ENCODE peak calls at places on chromosomes 7 and 10, in five cellular contexts. E is heart left ventricle, I is right lobe of liver, R is IMR-90, M is esophagus muscularis mucosa. H is an unnamed sample. For H3K4me1, the result is how much of the 10 kb centered on the place peaks cover.

GRCh38 chr10:47076949-47077348 is 165.7 kb downstream of the PTPN20 start:
- DNase-seq in E (no peak), I (no peak), R (peak), M (no peak), H (no peak)

GRCh38 chr7:45187089-45187945 is 29.7 kb downstream of the RAMP3 start:
- DNase-seq in E (no peak), I (no peak), R (no peak), M (no peak), H (no peak)

GRCh38 chr7:8185907-8186306 is 76.1 kb downstream of the ICA1 start:
- DNase-seq in E (no peak), I (no peak), R (no peak), M (no peak), H (no peak)

GRCh38 chr10:21523557-21524008 is 1.9 kb downstream of the SKIDA1 start:
- DNase-seq in E (peak), I (no peak), R (peak), M (peak), H (peak)

GRCh38 chr10:75941181-75941580 is 509.8 kb downstream of the LRMDA start:
- DNase-seq in E (no peak), I (no peak), R (no peak), M (no peak), H (no peak)

GRCh38 chr7:137975223-137975622 is 26.7 kb downstream of the CREB3L2 start:
- DNase-seq in E (peak), I (no peak), R (peak), M (no peak), H (no peak)

GRCh38 chr7:124155400-124156022 is 122.6 kb upstream of the TMEM229A start:
- DNase-seq in E (no peak), I (no peak), R (peak), M (no peak), H (no peak)

GRCh38 chr7:12056977-12057376 is 154.1 kb upstream of the TMEM106B start:
- DNase-seq in E (no peak), I (no peak), R (no peak), M (no peak), H (no peak)

GRCh38 chr10:48279081-48279751 is 4.7 kb upstream of the FRMPD2 start:
- DNase-seq in E (no peak), I (no peak), R (no peak), M (peak), H (no peak)

GRCh38 chr7:138008588-138009349 is 6.9 kb upstream of the CREB3L2 start:
- DNase-seq in E (no peak), I (no peak), R (peak), M (no peak), H (no peak)

GRCh38 chr7:129341212-129341611 is 93.0 kb upstream of the STRIP2 start:
- DNase-seq in E (no peak), I (no peak), R (no peak), M (no peak), H (no peak)

GRCh38 chr10:46234026-46234425 is 52.8 kb upstream of the ANTXRL start:
- DNase-seq in E (no peak), I (no peak), R (no peak), M (no peak), H (no peak)

GRCh38 chr10:48494611-48495010 is 110.3 kb downstream of the ARHGAP22 start:
- DNase-seq in E (no peak), I (no peak), R (no peak), M (no peak), H (no peak)

GRCh38 chr10:4704034-4704545 is 121.9 kb upstream of the AKR1E2 start:
- DNase-seq in E (no peak), I (no peak), R (peak), M (no peak), H (no peak)

GRCh38 chr7:139124084-139124914 is 14.8 kb upstream of the ZC3HAV1 start:
- DNase-seq in E (no peak), I (no peak), R (no peak), M (no peak), H (no peak)

GRCh38 chr10:119446441-119447277 is 95.9 kb downstream of the RGS10 start:
- DNase-seq in E (peak), I (peak), R (no peak), M (no peak), H (no peak)

GRCh38 chr10:7000063-7000462 is 410.8 kb downstream of the SFMBT2 start:
- DNase-seq in E (no peak), I (no peak), R (no peak), M (no peak), H (no peak)

GRCh38 chr10:63103971-63104409 is 29.1 kb upstream of the NRBF2 start:
- DNase-seq in E (no peak), I (no peak), R (no peak), M (no peak), H (no peak)

GRCh38 chr7:135714534-135715009 is 13.4 kb downstream of the SLC13A4 start:
- DNase-seq in E (no peak), I (no peak), R (peak), M (no peak), H (no peak)

GRCh38 chr10:30825495-30825894 is 195.9 kb upstream of the LYZL2 start:
- DNase-seq in E (no peak), I (no peak), R (peak), M (no peak), H (no peak)

GRCh38 chr7:37943905-37944736 is 23.7 kb downstream of the EPDR1 start:
- DNase-seq in E (peak), I (no peak), R (no peak), M (no peak), H (no peak)

GRCh38 chr7:110839866-110840265 is 251.1 kb upstream of the LRRN3 start:
- DNase-seq in E (peak), I (no peak), R (peak), M (no peak), H (no peak)

GRCh38 chr7:120741371-120742042 is 116.4 kb downstream of the TSPAN12 start:
- DNase-seq in E (no peak), I (no peak), R (no peak), M (no peak), H (no peak)

GRCh38 chr7:38628630-38629385 is 2.4 kb downstream of the AMPH start:
- DNase-seq in E (no peak), I (no peak), R (peak), M (no peak), H (no peak)

GRCh38 chr7:98617051-98617959 is at the start of gene NPTX2:
- DNase-seq in E (peak), I (no peak), R (no peak), M (no peak), H (peak)

GRCh38 chr10:13271552-13272163 is 28.2 kb downstream of the PHYH start:
- DNase-seq in E (peak), I (peak), R (peak), M (no peak), H (peak)

GRCh38 chr7:67692425-67692824 is 695.8 kb downstream of the TYW1 start:
- DNase-seq in E (no peak), I (peak), R (no peak), M (no peak), H (no peak)

GRCh38 chr10:10830316-10831061 is 187.2 kb upstream of the CELF2 start:
- DNase-seq in E (no peak), I (no peak), R (peak), M (no peak), H (no peak)

GRCh38 chr10:77341055-77341454 is 296.6 kb downstream of the KCNMA1 start:
- DNase-seq in E (no peak), I (no peak), R (no peak), M (no peak), H (no peak)

GRCh38 chr7:5692845-5693278 is 88.6 kb downstream of the RNF216 start:
- DNase-seq in E (no peak), I (no peak), R (peak), M (no peak), H (no peak)

GRCh38 chr10:110336111-110336721 is 31.5 kb upstream of the SMNDC1 start:
- DNase-seq in E (no peak), I (no peak), R (peak), M (no peak), H (peak)

GRCh38 chr7:143240323-143241168 is 18.7 kb downstream of the TAS2R40 start:
- DNase-seq in E (peak), I (peak), R (peak), M (no peak), H (peak)

GRCh38 chr7:102148799-102149198 is 137.9 kb upstream of the SH2B2 start:
- DNase-seq in E (no peak), I (no peak), R (no peak), M (no peak), H (no peak)

GRCh38 chr7:12827920-12828319 is 140.5 kb downstream of the ARL4A start:
- DNase-seq in E (no peak), I (no peak), R (peak), M (no peak), H (no peak)

GRCh38 chr7:81407094-81407493 is 362.8 kb downstream of the HGF start:
- DNase-seq in E (no peak), I (no peak), R (peak), M (no peak), H (no peak)

GRCh38 chr10:93754761-93755160 is 3.0 kb upstream of the LGI1 start:
- DNase-seq in E (no peak), I (no peak), R (no peak), M (no peak), H (no peak)

GRCh38 chr10:93751074-93751572 is 6.6 kb upstream of the LGI1 start:
- DNase-seq in E (no peak), I (no peak), R (no peak), M (no peak), H (no peak)

GRCh38 chr10:93753621-93754250 is 4.0 kb upstream of the LGI1 start:
- DNase-seq in E (no peak), I (no peak), R (no peak), M (no peak), H (no peak)

GRCh38 chr10:93751832-93752231 is 5.9 kb upstream of the LGI1 start:
- DNase-seq in E (peak), I (no peak), R (peak), M (no peak), H (peak)

DNA sequence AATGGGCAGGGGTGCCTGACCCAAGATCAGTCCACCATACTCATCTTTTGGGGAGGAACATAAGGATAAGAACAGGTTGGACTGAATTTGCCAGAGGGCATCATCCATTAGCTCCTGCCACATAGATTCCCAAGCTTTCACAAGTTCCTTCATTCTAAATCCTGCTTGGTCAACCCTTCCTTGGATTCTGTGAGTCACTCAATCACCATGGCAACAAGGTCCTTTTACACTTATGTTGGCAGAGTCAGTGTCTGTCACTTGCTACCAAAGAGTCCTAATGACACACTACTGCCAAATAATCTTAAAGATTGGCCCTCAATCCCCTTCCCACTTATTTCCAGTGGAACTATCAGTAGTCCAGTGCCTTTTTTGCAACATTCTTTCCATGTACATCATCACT is 5.0 kb upstream of the LGI1 start:
- DNase-seq in E (no peak), I (no peak), R (peak), M (no peak), H (no peak)
- H3K4me1 ChIP-seq in E (under half), I (under half), R (under half), M (under half), H (under half)

GRCh38 chr7:24595671-24596418 is 22.6 kb downstream of the PALS2 start:
- DNase-seq in E (no peak), I (no peak), R (no peak), M (no peak), H (no peak)
- H3K4me3 ChIP-seq in E (no peak), I (no peak), R (no peak), M (peak), H (no peak)

DNA sequence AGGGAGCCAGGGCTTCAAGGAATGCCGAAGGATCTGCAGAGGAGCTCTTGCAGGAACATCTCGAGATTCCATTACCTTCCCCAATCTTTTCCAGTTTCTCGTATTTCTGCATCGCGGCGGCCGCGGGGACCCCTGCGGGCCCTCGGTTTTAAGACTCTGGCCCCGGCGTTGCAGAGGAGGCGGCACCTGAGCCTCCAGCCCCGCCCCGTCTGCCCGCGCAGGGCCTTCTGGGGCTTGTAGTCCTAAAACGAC is at the start of gene CDK5:
- DNase-seq in E (no peak), I (no peak), R (no peak), M (no peak), H (no peak)
- TF ChIP-seq POLR2A in E (no peak), I (no peak), R (no peak), M (no peak), H (no peak)

GRCh38 chr10:97768322-97769315 is 3.2 kb downstream of the SFRP5 start:
- DNase-seq in E (no peak), I (no peak), R (no peak), M (no peak), H (no peak)
- H3K4me1 ChIP-seq in E (under half), I (under half), R (under half), M (under half), H (under half)

DNA sequence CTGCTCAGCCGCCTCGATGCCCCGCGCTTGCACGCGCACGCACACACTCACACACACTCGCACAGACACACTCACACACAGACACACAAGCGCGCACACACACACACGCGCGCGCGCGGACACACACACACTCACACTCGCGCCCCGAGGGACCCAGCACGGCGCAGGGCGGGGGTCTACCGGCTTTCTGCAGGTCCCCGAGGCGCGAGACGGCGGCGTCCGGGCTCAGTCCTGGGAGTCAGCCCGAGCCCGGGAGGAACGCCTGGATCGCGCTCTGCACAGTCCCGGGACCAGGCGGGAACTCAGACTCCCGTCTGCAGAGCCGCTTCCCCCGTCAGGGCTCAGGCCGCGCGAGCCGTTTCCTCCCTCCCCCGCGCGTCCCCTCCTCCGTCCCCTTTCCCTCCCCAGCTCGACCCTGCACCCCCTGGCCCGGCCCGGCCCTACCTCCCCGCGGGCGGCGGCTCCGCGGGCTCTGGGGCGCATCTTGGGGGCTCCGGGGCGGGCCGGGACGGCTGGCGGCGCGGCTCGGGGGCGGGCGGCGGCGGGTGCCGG is 477 bp downstream of the DENND2A start:
- DNase-seq in E (peak), I (peak), R (peak), M (no peak), H (no peak)
- H3K4me3 ChIP-seq in E (peak), I (peak), R (peak), M (peak), H (peak)

GRCh38 chr7:133654547-133654946 is 401.7 kb downstream of the EXOC4 start:
- DNase-seq in E (no peak), I (no peak), R (no peak), M (no peak), H (no peak)
- TF ChIP-seq POLR2A in E (no peak), I (no peak), R (no peak), M (no peak), H (no peak)

DNA sequence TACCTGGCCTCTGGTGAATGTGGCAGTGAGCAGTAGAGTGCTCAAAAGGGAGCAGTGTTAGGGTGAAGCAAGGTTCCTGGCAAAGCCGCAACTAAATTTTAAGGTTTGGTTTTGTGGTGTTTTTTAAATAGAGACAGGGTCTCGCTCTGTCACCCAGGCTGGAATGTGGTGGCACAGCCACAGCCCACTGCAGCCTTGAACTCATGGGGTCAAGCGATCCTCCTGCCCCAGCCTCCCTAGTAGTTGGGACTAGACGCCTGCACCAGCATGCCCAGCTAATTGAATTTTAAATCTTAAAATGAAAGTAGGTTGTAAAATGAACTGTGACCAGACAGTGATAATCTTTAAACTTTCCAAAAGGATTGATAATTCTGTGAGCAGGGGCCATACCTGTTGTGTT is 130.4 kb downstream of the CCNY start:
- DNase-seq in E (no peak), I (no peak), R (no peak), M (no peak), H (no peak)
- H3K4me1 ChIP-seq in E (half or more), I (under half), R (under half), M (half or more), H (half or more)

DNA sequence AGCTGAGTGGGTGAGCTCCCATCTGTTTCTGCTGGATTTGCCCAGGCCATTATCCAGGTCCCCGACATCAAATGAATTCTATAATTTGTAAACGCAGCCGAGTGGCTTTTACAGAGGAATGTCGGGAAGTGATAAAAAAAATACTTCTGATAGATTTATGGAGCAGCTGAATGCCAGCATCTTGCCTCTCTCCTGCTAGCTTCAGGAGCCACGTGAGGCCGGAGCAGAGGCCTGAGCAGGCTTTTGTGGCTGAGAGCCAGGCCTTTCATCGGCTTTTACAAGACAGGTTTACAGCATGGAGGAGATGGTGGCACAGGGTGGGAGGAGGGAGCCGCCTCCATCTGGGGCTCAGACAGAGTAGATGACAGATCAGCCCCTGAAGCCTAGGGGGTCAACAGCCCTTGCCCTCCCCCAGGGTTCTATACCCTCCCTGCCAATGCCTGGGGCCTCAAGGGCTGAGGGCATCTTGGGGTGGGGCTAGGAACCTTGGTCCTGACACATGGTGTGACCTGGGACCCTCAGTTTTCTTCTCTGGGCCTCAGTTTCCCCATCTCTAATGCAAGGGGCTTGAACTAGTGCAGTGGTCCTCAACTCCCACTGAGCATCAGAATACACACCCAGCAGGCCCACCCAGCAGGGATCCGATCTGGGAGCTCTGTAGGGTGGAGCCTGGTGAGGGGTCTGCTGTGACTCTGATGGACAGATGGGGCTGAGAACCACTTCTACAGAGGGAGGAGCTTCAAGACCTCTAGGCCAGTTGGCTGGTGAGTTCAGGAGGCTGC is 44.2 kb upstream of the PCBD1 start:
- DNase-seq in E (peak), I (no peak), R (no peak), M (no peak), H (no peak)
- H3K4me3 ChIP-seq in E (no peak), I (no peak), R (no peak), M (no peak), H (no peak)